ENCODE peak calls at places on chromosomes 5 and 9, in nine cellular contexts. B is CD8-positive, alpha-beta memory T cell; R is suprapubic skin; T is CD8-positive, alpha-beta T cell; U is substantia nigra; Z is fibroblast of lung; N is coronary artery; E is effector memory CD4-positive, alpha-beta T cell; Q is kidney. W is an unnamed sample.

GRCh38 chr9:91967259-91967658 is 17.2 kb upstream of the ROR2 start:
- DNase-seq in T (no peak), Z (no peak), B (no peak), E (no peak), U (no peak), R (no peak), Q (no peak), N (no peak), W (no peak)

GRCh38 chr9:73093016-73093739 is 58.5 kb upstream of the ANXA1 start:
- DNase-seq in Q (no peak), B (no peak), U (no peak), E (no peak), N (no peak), Z (no peak), R (no peak), T (no peak), W (no peak)

GRCh38 chr9:26054600-26055516 is 376.6 kb upstream of the TUSC1 start:
- DNase-seq in B (no peak), T (no peak), E (no peak), N (no peak), Q (no peak), R (no peak), Z (peak), U (no peak), W (no peak)

GRCh38 chr9:112059145-112059979 is 115.7 kb downstream of the SUSD1 start:
- DNase-seq in T (no peak), E (no peak), R (no peak), B (no peak), N (no peak), Q (peak), Z (peak), U (no peak), W (no peak)

GRCh38 chr9:136572596-136573313 is 26.9 kb upstream of the NOTCH1 start:
- DNase-seq in Q (peak), U (no peak), R (no peak), N (no peak), B (no peak), Z (no peak), T (no peak), E (no peak), W (no peak)

GRCh38 chr9:28887188-28887884 is 1314.1 kb upstream of the C9orf72 start:
- DNase-seq in Z (no peak), B (no peak), U (no peak), N (no peak), R (no peak), T (no peak), Q (no peak), E (no peak), W (no peak)

GRCh38 chr9:7542648-7543165 is 256.9 kb downstream of the DMAC1 start:
- DNase-seq in E (no peak), Q (no peak), Z (no peak), U (no peak), B (no peak), R (no peak), T (no peak), N (no peak), W (no peak)

GRCh38 chr5:102823441-102823874 is 68.4 kb downstream of the PAM start:
- DNase-seq in Z (peak), U (no peak), B (no peak), E (no peak), R (no peak), Q (no peak), N (no peak), T (no peak), W (no peak)

GRCh38 chr9:110109331-110110110 is 98.4 kb downstream of the C9orf152 start:
- DNase-seq in Z (no peak), E (no peak), R (no peak), B (no peak), U (no peak), T (no peak), Q (no peak), N (no peak), W (no peak)

GRCh38 chr5:33892419-33893151 is 795 bp upstream of the ADAMTS12 start:
- DNase-seq in U (no peak), R (peak), B (no peak), T (no peak), E (no peak), Z (peak), N (no peak), Q (no peak), W (no peak)

GRCh38 chr5:138824924-138825863 is 49.9 kb downstream of the LRRTM2 start:
- DNase-seq in T (no peak), E (no peak), Z (no peak), R (no peak), B (peak), N (no peak), U (no peak), Q (no peak), W (no peak)

GRCh38 chr9:89445135-89445797 is 52.6 kb downstream of the SEMA4D start:
- DNase-seq in N (no peak), Z (no peak), T (no peak), U (no peak), E (no peak), B (no peak), Q (peak), R (no peak), W (no peak)

GRCh38 chr9:72065076-72065475 is 4.7 kb upstream of the C9orf57 start:
- DNase-seq in Z (no peak), E (no peak), R (no peak), U (no peak), Q (no peak), B (no peak), T (no peak), N (no peak), W (no peak)

GRCh38 chr5:71537681-71538080 is 49.5 kb upstream of the MCCC2 start:
- DNase-seq in U (no peak), N (no peak), B (no peak), E (no peak), T (no peak), Q (no peak), Z (peak), R (no peak), W (no peak)

GRCh38 chr5:73822276-73822988 is 196.4 kb downstream of the ARHGEF28 start:
- DNase-seq in Q (no peak), N (no peak), B (no peak), R (no peak), Z (peak), U (no peak), E (no peak), T (no peak), W (no peak)

GRCh38 chr5:143594913-143595818 is 191.7 kb upstream of the NR3C1 start:
- DNase-seq in E (no peak), Q (no peak), U (no peak), B (no peak), Z (peak), T (no peak), N (no peak), R (no peak), W (no peak)

GRCh38 chr5:34684281-34684979 is 28.3 kb downstream of the RAI14 start:
- DNase-seq in R (no peak), E (no peak), U (no peak), B (no peak), T (no peak), Z (peak), N (no peak), Q (no peak), W (no peak)

GRCh38 chr5:131610198-131611063 is 24.6 kb downstream of the RAPGEF6 start:
- DNase-seq in T (no peak), N (no peak), R (no peak), B (no peak), Q (no peak), E (no peak), Z (peak), U (no peak), W (no peak)

GRCh38 chr5:98927242-98927987 is 1.4 kb downstream of the CHD1 start:
- DNase-seq in T (peak), U (peak), E (peak), Z (peak), B (peak), Q (no peak), R (no peak), N (no peak), W (peak)

GRCh38 chr5:138495351-138495750 is 30.1 kb downstream of the EGR1 start:
- DNase-seq in R (no peak), N (no peak), E (no peak), Q (no peak), U (no peak), Z (peak), T (no peak), B (no peak), W (no peak)

GRCh38 chr5:41246376-41246775 is 33.0 kb upstream of the C6 start:
- DNase-seq in E (no peak), Z (peak), T (no peak), B (no peak), N (no peak), Q (no peak), R (no peak), U (no peak), W (no peak)

GRCh38 chr9:89309608-89310485 is 1.1 kb upstream of the CKS2 start:
- DNase-seq in E (no peak), B (no peak), U (no peak), Q (no peak), Z (no peak), T (no peak), R (no peak), N (no peak), W (peak)

GRCh38 chr9:103789686-103790085 is 304.4 kb upstream of the SMC2 start:
- DNase-seq in B (no peak), R (no peak), Z (no peak), T (no peak), E (no peak), N (no peak), U (no peak), Q (no peak), W (no peak)

GRCh38 chr5:32531885-32532520 is 53.4 kb upstream of the SUB1 start:
- DNase-seq in E (peak), U (no peak), Q (no peak), N (no peak), B (peak), T (peak), R (no peak), Z (peak), W (peak)

GRCh38 chr9:98808879-98809278 is 1.4 kb downstream of the GALNT12 start:
- DNase-seq in Z (no peak), R (peak), E (no peak), U (no peak), N (no peak), T (no peak), B (no peak), Q (no peak), W (no peak)

GRCh38 chr9:98732091-98732490 is 23.4 kb upstream of the GABBR2 start:
- DNase-seq in R (no peak), Z (no peak), U (no peak), Q (no peak), B (no peak), T (no peak), E (no peak), N (no peak), W (no peak)

GRCh38 chr9:108363321-108363720 is 492.5 kb downstream of the ACTL7B start:
- DNase-seq in R (no peak), B (no peak), N (no peak), U (no peak), T (no peak), E (no peak), Q (no peak), Z (no peak), W (no peak)

GRCh38 chr9:22136446-22137140 is 127.5 kb upstream of the CDKN2B start:
- DNase-seq in E (no peak), R (no peak), U (no peak), Z (peak), B (no peak), Q (no peak), N (no peak), T (no peak), W (no peak)

GRCh38 chr5:179265529-179266290 is 79.6 kb downstream of the ADAMTS2 start:
- DNase-seq in R (peak), Z (peak), N (peak), T (no peak), U (peak), E (no peak), Q (peak), B (no peak), W (no peak)

GRCh38 chr9:91698266-91698665 is 251.8 kb downstream of the ROR2 start:
- DNase-seq in E (no peak), U (no peak), T (no peak), Z (no peak), Q (no peak), N (no peak), R (no peak), B (no peak), W (no peak)

GRCh38 chr5:54852007-54852406 is 133.4 kb downstream of the ESM1 start:
- DNase-seq in B (no peak), N (no peak), R (no peak), Z (no peak), U (no peak), T (no peak), E (no peak), Q (no peak), W (no peak)

GRCh38 chr5:165334186-165334585 is 1828.8 kb downstream of the MAT2B start:
- DNase-seq in Z (peak), T (no peak), U (no peak), N (no peak), B (no peak), R (no peak), E (no peak), Q (no peak), W (no peak)

GRCh38 chr5:96816430-96816939 is 8.7 kb upstream of the ERAP1 start:
- DNase-seq in E (peak), B (peak), T (peak), R (no peak), N (no peak), Q (no peak), Z (peak), U (no peak), W (peak)

GRCh38 chr5:53937467-53937866 is 372.9 kb downstream of the ARL15 start:
- DNase-seq in R (no peak), B (no peak), T (no peak), U (no peak), E (no peak), Q (no peak), Z (no peak), N (no peak), W (no peak)

GRCh38 chr9:87622936-87623335 is 103.0 kb upstream of the CTSL start:
- DNase-seq in Z (peak), E (no peak), R (no peak), U (no peak), T (no peak), Q (no peak), N (no peak), B (no peak), W (no peak)

GRCh38 chr9:16309350-16310271 is 560.9 kb downstream of the BNC2 start:
- DNase-seq in B (no peak), U (no peak), T (no peak), Z (no peak), N (peak), R (no peak), Q (no peak), E (no peak), W (no peak)

GRCh38 chr9:127796225-127796813 is 6.4 kb upstream of the FPGS start:
- DNase-seq in Q (no peak), N (peak), R (peak), Z (peak), E (no peak), T (no peak), U (no peak), B (no peak), W (no peak)

GRCh38 chr5:7629559-7629958 is 221.4 kb downstream of the CFAP90 start:
- DNase-seq in Q (no peak), R (no peak), N (no peak), B (no peak), E (no peak), T (no peak), U (no peak), Z (no peak), W (no peak)

GRCh38 chr9:79254900-79255651 is 316.7 kb upstream of the TLE4 start:
- DNase-seq in Z (peak), R (no peak), Q (no peak), U (no peak), B (no peak), N (no peak), E (no peak), T (no peak), W (no peak)

GRCh38 chr5:175045820-175046219 is 321.4 kb downstream of the MSX2 start:
- DNase-seq in N (no peak), T (no peak), U (no peak), E (no peak), B (no peak), Z (peak), Q (no peak), R (no peak), W (no peak)

GRCh38 chr5:175052351-175052750 is 328.0 kb downstream of the MSX2 start:
- DNase-seq in E (no peak), R (no peak), Q (no peak), U (no peak), N (no peak), T (no peak), Z (no peak), B (no peak), W (no peak)

DNA sequence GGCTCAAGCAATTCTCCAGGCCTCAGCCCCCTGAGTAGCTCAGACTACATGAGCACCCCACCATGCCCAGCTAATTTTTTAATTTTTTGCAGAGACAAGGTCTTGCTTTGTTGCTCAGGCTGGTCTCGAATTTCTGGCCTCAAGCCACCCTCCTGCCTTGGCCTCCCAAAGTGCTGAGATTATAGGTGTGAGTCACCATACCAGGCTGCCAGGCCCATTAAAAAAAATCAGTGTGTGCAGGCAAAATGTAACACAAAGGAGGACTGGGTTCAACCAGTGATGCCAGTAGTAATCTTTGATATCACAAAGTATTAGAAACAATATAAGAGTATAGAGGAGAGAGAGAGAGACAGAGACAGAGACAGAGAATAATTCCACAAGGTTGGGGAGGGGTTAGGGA is 322.7 kb downstream of the MSX2 start:
- DNase-seq in R (no peak), N (no peak), Q (no peak), Z (no peak), B (no peak), E (no peak), U (no peak), T (no peak), W (no peak)
- H3K27ac ChIP-seq in R (no peak), N (no peak), Q (no peak), Z (no peak), B (no peak), E (no peak), U (no peak), T (no peak), W (no peak)

GRCh38 chr5:79793304-79793703 is 103.7 kb downstream of the CMYA5 start:
- DNase-seq in R (no peak), U (no peak), Z (peak), Q (no peak), T (no peak), E (no peak), N (no peak), B (no peak), W (no peak)
- H3K27ac ChIP-seq in R (no peak), U (no peak), Z (no peak), Q (peak), T (no peak), E (no peak), N (no peak), B (no peak), W (no peak)

DNA sequence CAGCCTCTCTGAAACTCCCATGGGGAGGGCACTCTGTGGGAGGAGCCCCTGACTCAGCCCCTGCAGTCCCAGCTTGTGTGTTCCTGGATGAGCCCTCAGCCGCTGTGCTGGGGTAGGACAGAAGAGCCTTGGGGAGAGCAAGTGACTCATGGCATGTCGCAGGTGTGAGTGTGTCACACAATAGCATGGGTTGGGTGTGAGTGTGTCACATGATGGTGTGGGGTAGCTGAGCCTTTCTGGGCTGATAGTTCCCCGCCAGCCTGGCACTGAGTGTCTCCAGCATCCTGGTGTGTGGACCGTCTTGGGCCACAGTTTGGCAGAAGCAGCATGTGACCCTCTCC is 83.4 kb downstream of the PHF2 start:
- DNase-seq in R (peak), U (no peak), B (no peak), Z (no peak), E (no peak), Q (peak), N (no peak), T (no peak), W (no peak)
- H3K27ac ChIP-seq in R (no peak), U (no peak), B (no peak), Z (no peak), E (no peak), Q (no peak), N (no peak), T (no peak), W (no peak)

GRCh38 chr5:78495800-78496199 is 135.4 kb downstream of the SCAMP1 start:
- DNase-seq in B (no peak), T (no peak), N (no peak), E (no peak), Z (peak), Q (no peak), R (no peak), U (no peak), W (no peak)
- H3K27ac ChIP-seq in B (no peak), T (no peak), N (no peak), E (no peak), Z (no peak), Q (no peak), R (no peak), U (no peak), W (no peak)

W was measured in CD4-positive, alpha-beta memory T cell.